ENCODE peak calls at places on chromosomes 16 and 17, in four cellular contexts. O is SK-N-SH, K is K562, A is GM12878. Y is an unnamed sample.

GRCh38 chr16:88846088-88846487 is 10.7 kb downstream of the GALNS start:
- DNase-seq in O (no peak), K (peak), A (no peak), Y (no peak)

GRCh38 chr17:7294614-7295153 is at the start of gene YBX2:
- DNase-seq in O (peak), K (peak), A (no peak), Y (no peak)

GRCh38 chr17:42623732-42624596 is 14.5 kb downstream of the TUBG1 start:
- DNase-seq in O (no peak), K (peak), A (no peak), Y (no peak)

GRCh38 chr16:84303023-84303422 is 8.3 kb downstream of the WFDC1 start:
- DNase-seq in O (no peak), K (no peak), A (no peak), Y (no peak)

GRCh38 chr17:68459030-68459376 is 1.7 kb upstream of the WIPI1 start:
- DNase-seq in O (no peak), K (no peak), A (peak), Y (no peak)

GRCh38 chr17:76191891-76192290 is 48.4 kb downstream of the RNF157 start:
- DNase-seq in O (no peak), K (no peak), A (peak), Y (no peak)

GRCh38 chr16:4266372-4266771 is 6.5 kb downstream of the TFAP4 start:
- DNase-seq in O (peak), K (peak), A (no peak), Y (no peak)

GRCh38 chr17:27332052-27332403 is 38.1 kb downstream of the WSB1 start:
- DNase-seq in O (no peak), K (no peak), A (no peak), Y (no peak)

GRCh38 chr17:17387461-17388362 is 84.5 kb downstream of the NT5M start:
- DNase-seq in O (no peak), K (peak), A (no peak), Y (no peak)

GRCh38 chr16:74909665-74910064 is 75.3 kb downstream of the WDR59 start:
- DNase-seq in O (no peak), K (no peak), A (no peak), Y (no peak)

GRCh38 chr16:28538733-28539596 is at the start of gene NUPR1:
- DNase-seq in O (no peak), K (no peak), A (no peak), Y (peak)

GRCh38 chr16:12321363-12321762 is 344.8 kb downstream of the SNX29 start:
- DNase-seq in O (no peak), K (no peak), A (no peak), Y (no peak)

GRCh38 chr17:2101448-2102257 is 46.8 kb downstream of the HIC1 start:
- DNase-seq in O (no peak), K (no peak), A (no peak), Y (no peak)

GRCh38 chr17:79855331-79856124 is 16.3 kb upstream of the CBX4 start:
- DNase-seq in O (no peak), K (no peak), A (no peak), Y (no peak)

GRCh38 chr16:13781579-13782338 is 138.2 kb upstream of the ERCC4 start:
- DNase-seq in O (no peak), K (no peak), A (no peak), Y (no peak)

GRCh38 chr17:17994271-17994670 is 21.6 kb downstream of the DRC3 start:
- DNase-seq in O (peak), K (no peak), A (no peak), Y (no peak)

GRCh38 chr16:831571-832443 is 31.3 kb upstream of the GNG13 start:
- DNase-seq in O (no peak), K (peak), A (no peak), Y (no peak)

GRCh38 chr16:25093208-25094061 is 18.1 kb upstream of the LCMT1 start:
- DNase-seq in O (no peak), K (no peak), A (no peak), Y (no peak)

GRCh38 chr16:68368602-68368944 is 57.8 kb downstream of the PRMT7 start:
- DNase-seq in O (peak), K (no peak), A (no peak), Y (no peak)

GRCh38 chr16:67928561-67929364 is 2.9 kb downstream of the CTRL start:
- DNase-seq in O (peak), K (peak), A (no peak), Y (peak)

GRCh38 chr16:89045881-89046280 is 47.8 kb upstream of the ACSF3 start:
- DNase-seq in O (no peak), K (no peak), A (no peak), Y (no peak)

GRCh38 chr16:13453325-13453724 is 466.6 kb upstream of the ERCC4 start:
- DNase-seq in O (no peak), K (no peak), A (no peak), Y (no peak)

GRCh38 chr17:31582151-31582907 is 190.9 kb downstream of the RAB11FIP4 start:
- DNase-seq in O (no peak), K (no peak), A (peak), Y (no peak)

GRCh38 chr16:67105251-67105650 is 4.5 kb upstream of the PHAF1 start:
- DNase-seq in O (no peak), K (no peak), A (no peak), Y (no peak)

GRCh38 chr17:17416007-17416399 is 60.8 kb upstream of the MED9 start:
- DNase-seq in O (peak), K (peak), A (peak), Y (no peak)

GRCh38 chr17:7916799-7917198 is 710 bp upstream of the RNF227 start:
- DNase-seq in O (no peak), K (no peak), A (no peak), Y (no peak)

DNA sequence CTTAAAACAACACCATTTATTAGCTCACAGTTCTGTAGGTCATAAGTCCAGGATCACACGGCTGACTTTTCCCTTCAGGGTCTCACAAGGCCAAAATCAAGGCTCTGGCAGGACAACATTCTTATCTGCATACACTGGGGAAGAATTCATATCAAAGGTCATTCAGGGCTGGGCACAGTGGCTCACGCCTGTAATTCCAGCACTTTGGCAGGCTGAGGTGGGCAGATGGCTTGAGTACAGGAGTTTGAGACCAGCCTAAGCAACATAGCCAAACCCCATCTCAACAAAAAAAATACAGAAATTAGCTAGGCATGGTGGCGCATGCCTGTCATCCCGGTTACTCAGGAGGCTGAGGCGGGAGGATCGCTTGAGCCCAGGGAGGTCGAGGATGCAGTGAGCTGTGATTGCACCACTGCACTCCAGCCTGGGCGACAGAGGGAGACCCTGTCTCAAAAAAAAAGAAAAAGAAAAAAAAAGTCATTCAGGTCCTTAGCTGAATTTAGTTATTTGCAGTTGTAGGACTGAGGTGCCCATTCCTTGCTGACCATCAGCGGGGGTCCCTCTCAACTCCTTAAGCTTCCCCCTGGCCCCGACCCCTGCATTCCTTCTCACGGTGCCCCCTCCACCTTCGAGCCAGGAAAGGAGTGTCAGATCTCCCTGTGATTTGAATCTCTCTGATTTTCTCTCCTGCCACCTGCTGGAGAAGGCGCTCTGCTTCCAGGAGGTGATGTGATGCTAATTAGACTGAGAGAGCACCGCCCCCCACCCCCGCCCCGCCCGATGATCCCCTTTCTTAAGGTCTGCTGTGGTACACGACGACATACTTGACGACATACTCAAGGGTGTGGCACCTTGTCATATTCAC is 91.8 kb upstream of the CLEC18A start:
- DNase-seq in O (peak), K (peak), A (no peak), Y (no peak)
- TF ChIP-seq SIN3A in O (no peak), K (no peak), A (no peak), Y (no peak)

GRCh38 chr17:781920-782731 is at the start of the genes GLOD4 and MRM3:
- DNase-seq in O (peak), K (peak), A (peak), Y (peak)
- TF ChIP-seq CTCF in O (no peak), K (no peak), A (peak), Y (no peak)

GRCh38 chr16:52957199-52957598 is 95.5 kb downstream of the CHD9NB start:
- DNase-seq in O (no peak), K (no peak), A (no peak), Y (no peak)

GRCh38 chr16:52958951-52959350 is 93.7 kb downstream of the CHD9NB start:
- DNase-seq in O (no peak), K (no peak), A (no peak), Y (no peak)

DNA sequence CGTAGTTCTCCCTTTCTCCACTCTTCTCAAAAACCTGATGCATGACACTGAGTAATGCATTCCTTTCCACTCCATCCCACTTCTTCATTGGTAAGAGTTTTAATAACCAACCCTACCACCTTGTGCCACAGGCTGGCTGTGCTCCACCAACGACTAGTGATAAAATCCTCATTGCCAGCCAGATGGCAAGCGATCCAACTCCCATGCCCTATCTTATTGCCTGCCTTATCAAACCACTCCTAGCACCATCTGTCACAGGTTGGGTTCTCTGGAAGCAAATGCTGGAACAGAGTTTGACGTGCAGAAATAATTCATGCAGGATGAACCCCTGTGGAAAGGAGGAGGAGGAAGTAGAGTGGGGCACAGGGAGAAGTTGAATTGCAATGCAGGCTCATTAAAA is 99.5 kb downstream of the CHD9NB start:
- DNase-seq in O (no peak), K (no peak), A (no peak), Y (no peak)
- TF ChIP-seq SIN3A in O (no peak), K (no peak), A (no peak), Y (no peak)

GRCh38 chr16:76656951-76657498 is 379.8 kb downstream of the CNTNAP4 start:
- DNase-seq in O (peak), K (no peak), A (no peak), Y (no peak)

GRCh38 chr16:76650579-76650978 is 373.4 kb downstream of the CNTNAP4 start:
- DNase-seq in O (no peak), K (no peak), A (no peak), Y (no peak)

GRCh38 chr16:76654421-76654820 is 377.2 kb downstream of the CNTNAP4 start:
- DNase-seq in O (no peak), K (no peak), A (no peak), Y (no peak)

DNA sequence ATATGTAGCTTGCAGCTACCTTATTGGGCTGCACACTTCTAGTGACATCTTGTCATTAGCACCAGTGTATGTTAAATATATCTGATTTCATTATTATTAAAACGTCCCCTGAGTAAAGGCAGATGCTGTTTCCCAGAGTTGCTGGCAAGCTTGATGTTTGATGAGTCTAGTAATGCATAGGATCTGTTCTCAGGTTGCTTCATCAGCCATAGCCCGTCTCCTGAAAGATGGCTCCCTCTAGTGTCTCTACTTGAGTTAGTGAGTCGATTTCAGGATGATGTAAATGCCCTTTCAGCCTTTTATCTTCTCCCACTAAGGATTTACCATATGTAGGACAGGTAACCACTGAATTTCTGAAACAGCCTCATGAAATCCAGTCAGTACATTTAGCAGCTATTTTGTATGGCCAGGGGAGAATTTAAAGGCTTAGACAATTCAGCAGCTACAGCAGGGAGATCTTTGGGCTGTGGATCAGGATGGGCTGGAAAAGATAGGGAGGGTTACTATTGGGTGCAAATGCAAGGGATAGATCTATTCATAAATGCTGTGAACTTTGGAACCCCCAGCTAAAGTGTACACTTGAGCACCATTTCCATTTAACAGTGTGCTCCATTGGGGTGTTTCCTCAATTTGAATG is 376.3 kb downstream of the CNTNAP4 start:
- DNase-seq in O (peak), K (peak), A (peak), Y (peak)
- TF ChIP-seq CTCF in O (peak), K (peak), A (peak), Y (peak)

Y was measured in Panc1.